ENCODE peak calls at places on chromosomes 3 and 15, in four cellular contexts. B, S, Y and N are unnamed samples.

GRCh38 chr3:50825841-50826240 is 151.1 kb downstream of the DOCK3 start:
- DNase-seq in S (no peak), B (no peak), Y (no peak), N (no peak)

GRCh38 chr15:91311986-91312385 is 211.9 kb downstream of the SV2B start:
- DNase-seq in S (no peak), B (no peak), Y (no peak), N (no peak)

GRCh38 chr15:98493966-98494511 is 154.3 kb upstream of the IGF1R start:
- DNase-seq in B (no peak), Y (no peak), S (no peak), N (no peak)

GRCh38 chr3:72659609-72660008 is 188.6 kb downstream of the SHQ1 start:
- DNase-seq in B (no peak), S (no peak), Y (no peak), N (no peak)

GRCh38 chr3:161274691-161275298 is 53.7 kb downstream of the NMD3 start:
- DNase-seq in S (peak; percentile 16), B (peak; percentile 81), Y (no peak), N (peak; percentile 4)

GRCh38 chr3:187713504-187713903 is 11.1 kb upstream of the RTP2 start:
- DNase-seq in S (no peak), Y (no peak), B (peak; percentile 55), N (no peak)

GRCh38 chr3:101676219-101676764 is 640 bp downstream of the ZBTB11 start:
- DNase-seq in Y (peak; percentile 96), B (no peak), S (peak; percentile 78), N (peak; percentile 84)

GRCh38 chr15:72358532-72359180 is 17.2 kb downstream of the HEXA start:
- DNase-seq in Y (peak; percentile 84), B (no peak), S (peak; percentile 27), N (no peak)

GRCh38 chr3:12393894-12394293 is 90.4 kb upstream of the TSEN2 start:
- DNase-seq in S (peak; percentile 37), B (peak; percentile 74), Y (no peak), N (no peak)

GRCh38 chr3:33041909-33042308 is 55.0 kb downstream of the GLB1 start:
- DNase-seq in Y (no peak), B (peak; percentile 21), S (no peak), N (no peak)

GRCh38 chr3:168095611-168096209 is at the start of gene GOLIM4:
- DNase-seq in Y (peak; percentile 95), B (peak; percentile 96), S (peak; percentile 88), N (peak; percentile 79)

GRCh38 chr3:131285456-131285855 is 96.1 kb upstream of the NUDT16 start:
- DNase-seq in Y (no peak), B (no peak), S (no peak), N (no peak)

GRCh38 chr3:156120528-156121251 is at the start of gene KCNAB1:
- DNase-seq in S (no peak), B (no peak), Y (no peak), N (no peak)

GRCh38 chr3:48784426-48785120 is 63.1 kb downstream of the PRKAR2A start:
- DNase-seq in B (no peak), S (no peak), Y (no peak), N (no peak)

GRCh38 chr15:38714309-38715072 is 149.9 kb upstream of the RASGRP1 start:
- DNase-seq in Y (no peak), B (no peak), S (no peak), N (peak; percentile 31)

GRCh38 chr3:125684199-125684598 is 88.9 kb upstream of the OSBPL11 start:
- DNase-seq in S (no peak), Y (no peak), B (peak; percentile 26), N (no peak)

GRCh38 chr3:9681723-9682081 is 21.9 kb upstream of the CPNE9 start:
- DNase-seq in S (no peak), B (no peak), Y (no peak), N (no peak)
- TF ChIP-seq POLR2A in S (no peak), B (no peak), Y (no peak), N (no peak)

DNA sequence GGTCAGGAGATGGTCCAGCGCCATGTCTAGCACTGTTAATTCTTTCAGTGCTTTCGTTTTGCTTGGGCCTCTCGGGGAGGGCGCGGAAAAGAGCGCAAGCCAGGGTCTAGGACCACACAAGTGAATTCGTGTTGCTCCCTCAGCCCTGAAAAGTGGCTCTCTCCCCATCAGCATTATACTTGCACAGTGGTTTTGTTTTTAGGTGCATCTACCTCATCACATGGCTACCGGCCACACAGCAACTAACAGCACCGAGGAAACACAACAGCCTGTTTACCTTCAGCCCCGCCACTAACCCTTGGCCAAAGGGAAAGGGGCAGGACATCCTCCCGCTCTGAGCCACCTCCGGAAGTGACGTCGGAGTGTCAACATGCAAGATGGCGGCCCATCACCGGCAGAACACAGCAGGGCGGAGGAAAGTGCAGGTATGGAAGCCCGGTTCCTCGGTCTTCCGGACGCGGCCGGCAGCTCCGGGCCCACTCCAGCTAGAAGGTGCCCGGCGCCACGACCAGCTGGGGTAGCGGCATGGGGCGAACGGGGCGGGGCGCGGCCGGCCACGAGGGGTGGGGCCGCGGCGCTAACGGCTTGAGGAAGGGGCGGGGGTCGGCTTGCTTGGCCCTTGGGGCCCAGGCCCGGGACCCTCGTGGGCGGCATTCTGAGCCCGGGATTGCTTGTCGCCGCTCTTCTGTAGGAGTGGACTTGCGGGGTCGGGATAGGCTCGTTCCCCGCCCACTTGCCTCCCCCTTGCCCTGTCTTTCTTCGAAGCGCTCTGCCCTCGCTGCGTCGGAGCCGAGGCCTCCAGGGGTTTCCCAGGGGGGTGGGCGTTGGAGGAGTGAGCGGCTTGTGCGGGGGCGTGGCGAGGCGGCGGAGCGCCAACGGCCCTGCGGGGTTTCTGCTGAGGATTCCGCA is at the start of the genes SCN11A and WDR48:
- DNase-seq in S (peak; percentile 96), Y (peak; percentile 97), B (peak; percentile 97), N (peak; percentile 77)
- TF ChIP-seq POLR2A in S (peak; percentile 80), Y (peak; percentile 83), B (peak; percentile 99), N (peak; percentile 85)

DNA sequence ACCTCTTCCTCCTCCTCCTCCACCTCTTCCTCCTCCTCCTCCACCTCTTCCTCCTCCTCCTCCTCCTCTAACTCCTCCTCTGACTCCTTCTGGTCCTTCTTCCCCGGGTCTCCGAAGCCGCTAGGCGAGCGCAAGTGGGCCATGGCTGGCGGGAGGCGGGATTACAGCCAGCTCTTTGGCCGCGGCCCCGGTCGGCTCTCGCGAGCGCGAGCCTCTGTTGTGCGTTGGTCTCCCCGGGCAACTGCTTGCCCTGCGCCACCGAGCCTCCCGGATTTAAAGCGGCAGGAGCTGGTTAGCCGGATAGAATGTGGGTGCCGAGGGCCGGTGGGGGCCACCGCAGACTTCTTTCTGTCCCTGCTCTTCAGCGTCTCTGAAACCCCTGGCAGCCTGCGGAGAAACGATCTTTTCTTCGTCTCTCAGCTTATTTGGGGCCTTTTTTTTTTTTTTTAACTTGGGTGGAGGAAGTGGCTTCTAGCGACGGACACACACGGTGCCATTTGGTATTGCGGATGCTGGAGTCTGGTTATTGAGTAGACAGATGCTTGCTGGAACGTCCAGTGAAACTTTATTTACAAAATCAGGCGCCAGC is at the start of gene ERICH6:
- DNase-seq in B (peak; percentile 92), S (peak; percentile 86), Y (peak; percentile 94), N (peak; percentile 89)
- TF ChIP-seq POLR2A in B (peak; percentile 60), S (no peak), Y (peak; percentile 58), N (peak; percentile 3)

GRCh38 chr3:14235003-14235876 is 56.6 kb downstream of the LSM3 start:
- DNase-seq in B (no peak), Y (no peak), S (no peak), N (no peak)
- TF ChIP-seq POLR2A in B (no peak), Y (no peak), S (no peak), N (no peak)

GRCh38 chr15:63504247-63504978 is at the start of gene USP3:
- DNase-seq in S (peak; percentile 91), B (peak; percentile 98), Y (peak; percentile 96), N (no peak)

GRCh38 chr15:63501256-63502089 is 2.9 kb upstream of the USP3 start:
- DNase-seq in S (peak; percentile 67), Y (peak; percentile 92), B (no peak), N (no peak)

GRCh38 chr15:63502137-63502801 is 2.1 kb upstream of the USP3 start:
- DNase-seq in S (no peak), B (peak; percentile 23), Y (no peak), N (no peak)

GRCh38 chr15:63503739-63504246 is 600 bp upstream of the USP3 start:
- DNase-seq in B (peak; percentile 88), S (peak; percentile 48), Y (no peak), N (no peak)

DNA sequence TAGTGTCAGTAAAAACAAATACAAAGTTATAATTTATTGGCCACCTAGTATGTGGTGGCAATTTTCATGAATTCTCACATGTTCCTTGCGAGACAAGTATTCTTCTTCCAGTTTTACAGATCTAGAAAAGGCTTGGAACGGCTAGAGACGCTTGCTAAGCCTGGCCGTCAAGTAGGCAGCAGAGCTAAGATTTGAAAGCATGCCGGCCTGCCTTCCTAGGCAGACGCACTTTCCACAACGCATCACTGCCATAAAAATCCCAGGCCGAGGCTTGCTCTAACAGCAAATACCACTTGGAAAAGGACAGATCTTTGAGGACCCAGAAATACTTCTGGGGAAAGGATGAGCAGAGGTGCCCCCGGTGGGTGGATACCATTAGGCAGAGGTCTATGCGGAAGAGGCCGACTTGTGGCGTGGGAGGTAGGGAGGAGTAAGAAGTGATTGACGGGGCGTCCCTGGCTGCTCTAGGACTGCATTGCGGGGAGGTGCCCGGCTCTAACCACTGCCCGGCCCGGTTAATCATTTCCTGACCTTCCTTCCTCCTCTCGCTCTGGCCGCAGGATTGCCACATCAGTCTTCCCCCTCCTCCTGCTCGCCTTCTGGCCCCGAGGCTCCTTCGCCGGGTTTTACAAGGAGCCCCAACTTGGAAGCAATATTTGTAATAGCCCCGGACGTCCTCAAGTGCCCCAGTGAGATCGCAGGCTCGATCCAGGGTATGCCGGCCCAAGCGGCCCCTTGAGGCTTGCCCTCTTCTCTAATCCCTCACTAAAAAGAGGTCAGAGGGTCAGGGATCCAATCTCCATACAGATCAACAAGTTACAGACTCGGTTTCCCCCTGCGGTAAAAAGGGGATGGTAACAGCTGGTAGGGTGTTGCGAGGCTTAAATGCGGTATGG is 1.3 kb upstream of the USP3 start:
- DNase-seq in Y (peak; percentile 96), S (peak; percentile 93), B (peak; percentile 76), N (peak; percentile 47)
- TF ChIP-seq POLR2A in Y (peak; percentile 74), S (peak; percentile 72), B (no peak), N (no peak)

GRCh38 chr3:53045784-53046170 is at the start of gene SFMBT1:
- DNase-seq in Y (no peak), S (peak; percentile 19), B (peak; percentile 87), N (peak; percentile 86)
- TF ChIP-seq POLR2A in Y (no peak), S (no peak), B (peak; percentile 36), N (peak; percentile 59)

DNA sequence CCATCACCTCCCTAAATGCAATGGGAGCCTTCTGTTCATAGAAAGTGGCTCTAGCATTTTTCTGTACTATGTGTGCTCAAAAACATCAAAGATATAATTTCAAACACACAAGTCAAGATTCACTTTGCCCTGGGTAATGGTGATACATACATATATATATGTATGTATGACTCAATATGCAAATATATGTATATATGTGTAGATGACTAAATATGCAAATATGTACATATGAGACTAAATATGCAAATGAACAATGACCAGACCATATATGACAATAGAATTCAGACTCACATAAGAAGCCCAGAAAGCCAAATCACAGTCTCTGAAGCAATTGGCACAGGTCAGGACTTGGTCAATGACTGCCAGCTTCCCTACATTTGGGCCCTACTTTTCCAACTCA is 36.9 kb upstream of the SNRK start:
- DNase-seq in B (no peak), Y (no peak), S (no peak), N (no peak)
- TF ChIP-seq POLR2A in B (no peak), Y (no peak), S (no peak), N (no peak)